ENCODE peak calls at places on chromosomes 7 and 10, in nine cellular contexts. One of them, this sample, is unnamed.
A peak's percentile ranks its signal among the peaks of the same experiment; 100 is the strongest.

GRCh38 chr10:106360870-106361269 is 803.6 kb downstream of the SORCS1 start:
- DNase-seq in A549: no peak
- DNase-seq in GM23338: no peak
- DNase-seq in kidney: no peak
- DNase-seq in spleen: no peak
- DNase-seq in BE2C: no peak
- DNase-seq in thoracic aorta: no peak
- DNase-seq in ascending aorta: no peak
- DNase-seq in neural progenitor cell: no peak
- DNase-seq in this sample: no peak

GRCh38 chr10:11162828-11163599 is 145.3 kb downstream of the CELF2 start:
- DNase-seq in A549: no peak
- DNase-seq in GM23338: no peak
- DNase-seq in kidney: no peak
- DNase-seq in spleen: peak; percentile 92
- DNase-seq in BE2C: no peak
- DNase-seq in thoracic aorta: no peak
- DNase-seq in ascending aorta: peak; percentile 84
- DNase-seq in neural progenitor cell: no peak
- DNase-seq in this sample: peak; percentile 80

GRCh38 chr7:17500718-17501117 is 202.3 kb downstream of the AHR start:
- DNase-seq in A549: no peak
- DNase-seq in GM23338: no peak
- DNase-seq in kidney: no peak
- DNase-seq in spleen: no peak
- DNase-seq in BE2C: no peak
- DNase-seq in thoracic aorta: no peak
- DNase-seq in ascending aorta: no peak
- DNase-seq in neural progenitor cell: no peak
- DNase-seq in this sample: no peak

GRCh38 chr7:1458676-1459511 is at the start of gene MICALL2:
- DNase-seq in A549: peak; percentile 95
- DNase-seq in GM23338: no peak
- DNase-seq in kidney: peak; percentile 96
- DNase-seq in spleen: peak; percentile 92
- DNase-seq in BE2C: peak; percentile 77
- DNase-seq in thoracic aorta: peak; percentile 57
- DNase-seq in ascending aorta: peak; percentile 95
- DNase-seq in neural progenitor cell: peak; percentile 55
- DNase-seq in this sample: peak; percentile 86

GRCh38 chr10:84095821-84096497 is 43.4 kb upstream of the GHITM start:
- DNase-seq in A549: no peak
- DNase-seq in GM23338: no peak
- DNase-seq in kidney: no peak
- DNase-seq in spleen: no peak
- DNase-seq in BE2C: peak; percentile 13
- DNase-seq in thoracic aorta: no peak
- DNase-seq in ascending aorta: no peak
- DNase-seq in neural progenitor cell: no peak
- DNase-seq in this sample: no peak

GRCh38 chr7:28381466-28381865 is 30.9 kb upstream of the CREB5 start:
- DNase-seq in A549: no peak
- DNase-seq in GM23338: no peak
- DNase-seq in kidney: no peak
- DNase-seq in spleen: no peak
- DNase-seq in BE2C: no peak
- DNase-seq in thoracic aorta: no peak
- DNase-seq in ascending aorta: no peak
- DNase-seq in neural progenitor cell: no peak
- DNase-seq in this sample: no peak

GRCh38 chr7:135994466-135995205 is 17.5 kb upstream of the MTPN start:
- DNase-seq in A549: no peak
- DNase-seq in GM23338: no peak
- DNase-seq in kidney: no peak
- DNase-seq in spleen: no peak
- DNase-seq in BE2C: no peak
- DNase-seq in thoracic aorta: no peak
- DNase-seq in ascending aorta: no peak
- DNase-seq in neural progenitor cell: no peak
- DNase-seq in this sample: no peak

GRCh38 chr7:140003913-140004382 is 58.8 kb downstream of the PARP12 start:
- DNase-seq in A549: peak; percentile 80
- DNase-seq in GM23338: peak; percentile 90
- DNase-seq in kidney: no peak
- DNase-seq in spleen: peak; percentile 41
- DNase-seq in BE2C: peak; percentile 51
- DNase-seq in thoracic aorta: no peak
- DNase-seq in ascending aorta: no peak
- DNase-seq in neural progenitor cell: peak; percentile 81
- DNase-seq in this sample: peak; percentile 25

GRCh38 chr7:4805110-4805978 is 29.9 kb downstream of the AP5Z1 start:
- DNase-seq in A549: no peak
- DNase-seq in GM23338: no peak
- DNase-seq in kidney: no peak
- DNase-seq in spleen: peak; percentile 74
- DNase-seq in BE2C: no peak
- DNase-seq in thoracic aorta: no peak
- DNase-seq in ascending aorta: no peak
- DNase-seq in neural progenitor cell: no peak
- DNase-seq in this sample: no peak

GRCh38 chr7:4805979-4806290 is 30.5 kb downstream of the AP5Z1 start:
- DNase-seq in A549: no peak
- DNase-seq in GM23338: no peak
- DNase-seq in kidney: no peak
- DNase-seq in spleen: no peak
- DNase-seq in BE2C: no peak
- DNase-seq in thoracic aorta: no peak
- DNase-seq in ascending aorta: no peak
- DNase-seq in neural progenitor cell: no peak
- DNase-seq in this sample: no peak

GRCh38 chr7:4800926-4801838 is 25.8 kb downstream of the AP5Z1 start:
- DNase-seq in A549: no peak
- DNase-seq in GM23338: no peak
- DNase-seq in kidney: no peak
- DNase-seq in spleen: no peak
- DNase-seq in BE2C: peak; percentile 10
- DNase-seq in thoracic aorta: no peak
- DNase-seq in ascending aorta: no peak
- DNase-seq in neural progenitor cell: no peak
- DNase-seq in this sample: no peak

GRCh38 chr7:4801839-4802231 is 26.4 kb downstream of the AP5Z1 start:
- DNase-seq in A549: no peak
- DNase-seq in GM23338: no peak
- DNase-seq in kidney: no peak
- DNase-seq in spleen: no peak
- DNase-seq in BE2C: peak; percentile 7
- DNase-seq in thoracic aorta: no peak
- DNase-seq in ascending aorta: no peak
- DNase-seq in neural progenitor cell: no peak
- DNase-seq in this sample: no peak

DNA sequence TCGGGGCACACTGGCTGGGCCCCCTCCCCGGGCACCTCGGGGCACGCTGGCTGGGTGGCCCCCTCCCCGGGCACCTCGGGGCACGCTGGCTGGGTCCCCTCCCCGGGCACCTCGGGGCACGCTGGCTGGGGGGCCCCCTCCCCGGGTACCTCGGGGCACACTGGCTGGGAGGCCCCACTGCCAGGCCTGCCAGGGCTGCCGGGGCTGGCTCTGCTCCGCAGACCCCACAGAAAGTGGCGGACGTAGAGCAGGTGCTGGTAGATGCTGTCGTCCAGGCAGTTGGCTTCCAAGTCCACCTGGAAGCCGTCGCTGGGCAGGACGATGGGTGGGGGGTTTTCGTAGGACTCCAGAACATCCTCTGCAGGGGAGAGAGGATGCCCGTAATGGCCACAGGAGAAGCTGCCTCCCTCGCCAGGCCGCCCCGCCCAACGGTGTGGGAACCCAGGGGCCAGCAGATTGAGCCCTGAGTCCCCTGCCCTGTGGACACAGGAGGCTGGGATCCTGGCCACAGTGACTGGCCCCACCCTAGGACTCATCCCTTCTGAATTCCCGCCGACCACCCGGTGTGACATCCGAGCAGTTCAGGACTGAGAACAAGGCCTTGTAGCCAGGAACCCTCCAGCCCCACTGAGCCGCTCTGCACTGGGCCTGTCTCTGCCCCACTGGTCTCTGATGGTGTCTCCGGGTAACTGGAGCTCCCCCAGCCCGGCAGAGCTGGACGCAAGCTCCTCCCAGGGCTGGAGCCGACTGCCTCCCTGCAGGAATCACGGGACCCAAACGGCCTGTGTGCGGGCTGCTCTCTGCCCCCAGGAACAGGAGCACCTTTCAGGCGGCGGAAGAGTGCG is 28.2 kb downstream of the AP5Z1 start:
- DNase-seq in A549: no peak
- DNase-seq in GM23338: peak; percentile 69
- DNase-seq in kidney: no peak
- DNase-seq in spleen: peak; percentile 57
- DNase-seq in BE2C: no peak
- DNase-seq in thoracic aorta: no peak
- DNase-seq in ascending aorta: no peak
- DNase-seq in neural progenitor cell: peak; percentile 50
- DNase-seq in this sample: no peak
- H3K4me3 ChIP-seq in A549: no peak overlapping the region
- H3K4me3 ChIP-seq in GM23338: no peak overlapping the region
- H3K4me3 ChIP-seq in kidney: no peak overlapping the region
- H3K4me3 ChIP-seq in spleen: no peak overlapping the region
- H3K4me3 ChIP-seq in BE2C: no peak overlapping the region
- H3K4me3 ChIP-seq in thoracic aorta: no peak overlapping the region
- H3K4me3 ChIP-seq in ascending aorta: no peak overlapping the region
- H3K4me3 ChIP-seq in neural progenitor cell: no peak overlapping the region
- H3K4me3 ChIP-seq in this sample: no peak overlapping the region

GRCh38 chr7:137690635-137691034 is 156.1 kb downstream of the DGKI start:
- DNase-seq in A549: no peak
- DNase-seq in GM23338: no peak
- DNase-seq in kidney: no peak
- DNase-seq in spleen: no peak
- DNase-seq in BE2C: no peak
- DNase-seq in thoracic aorta: no peak
- DNase-seq in ascending aorta: no peak
- DNase-seq in neural progenitor cell: no peak
- DNase-seq in this sample: no peak
- TF ChIP-seq CTCF in A549: no peak
- TF ChIP-seq CTCF in GM23338: peak; percentile 24
- TF ChIP-seq CTCF in kidney: no peak
- TF ChIP-seq CTCF in spleen: no peak
- TF ChIP-seq CTCF in BE2C: peak; percentile 18
- TF ChIP-seq CTCF in thoracic aorta: no peak
- TF ChIP-seq CTCF in ascending aorta: no peak
- TF ChIP-seq CTCF in neural progenitor cell: no peak
- TF ChIP-seq CTCF in this sample: no peak

GRCh38 chr7:81690251-81690650 is 79.6 kb downstream of the HGF start:
- DNase-seq in A549: no peak
- DNase-seq in GM23338: peak; percentile 79
- DNase-seq in kidney: no peak
- DNase-seq in spleen: no peak
- DNase-seq in BE2C: no peak
- DNase-seq in thoracic aorta: no peak
- DNase-seq in ascending aorta: no peak
- DNase-seq in neural progenitor cell: no peak
- DNase-seq in this sample: no peak

GRCh38 chr7:81690688-81691087 is 79.2 kb downstream of the HGF start:
- DNase-seq in A549: no peak
- DNase-seq in GM23338: no peak
- DNase-seq in kidney: no peak
- DNase-seq in spleen: no peak
- DNase-seq in BE2C: no peak
- DNase-seq in thoracic aorta: no peak
- DNase-seq in ascending aorta: no peak
- DNase-seq in neural progenitor cell: no peak
- DNase-seq in this sample: no peak

GRCh38 chr7:81691199-81691821 is 78.5 kb downstream of the HGF start:
- DNase-seq in A549: no peak
- DNase-seq in GM23338: no peak
- DNase-seq in kidney: no peak
- DNase-seq in spleen: no peak
- DNase-seq in BE2C: no peak
- DNase-seq in thoracic aorta: no peak
- DNase-seq in ascending aorta: no peak
- DNase-seq in neural progenitor cell: no peak
- DNase-seq in this sample: no peak

GRCh38 chr7:81687062-81687461 is 82.8 kb downstream of the HGF start:
- DNase-seq in A549: no peak
- DNase-seq in GM23338: no peak
- DNase-seq in kidney: no peak
- DNase-seq in spleen: no peak
- DNase-seq in BE2C: no peak
- DNase-seq in thoracic aorta: no peak
- DNase-seq in ascending aorta: no peak
- DNase-seq in neural progenitor cell: no peak
- DNase-seq in this sample: no peak

DNA sequence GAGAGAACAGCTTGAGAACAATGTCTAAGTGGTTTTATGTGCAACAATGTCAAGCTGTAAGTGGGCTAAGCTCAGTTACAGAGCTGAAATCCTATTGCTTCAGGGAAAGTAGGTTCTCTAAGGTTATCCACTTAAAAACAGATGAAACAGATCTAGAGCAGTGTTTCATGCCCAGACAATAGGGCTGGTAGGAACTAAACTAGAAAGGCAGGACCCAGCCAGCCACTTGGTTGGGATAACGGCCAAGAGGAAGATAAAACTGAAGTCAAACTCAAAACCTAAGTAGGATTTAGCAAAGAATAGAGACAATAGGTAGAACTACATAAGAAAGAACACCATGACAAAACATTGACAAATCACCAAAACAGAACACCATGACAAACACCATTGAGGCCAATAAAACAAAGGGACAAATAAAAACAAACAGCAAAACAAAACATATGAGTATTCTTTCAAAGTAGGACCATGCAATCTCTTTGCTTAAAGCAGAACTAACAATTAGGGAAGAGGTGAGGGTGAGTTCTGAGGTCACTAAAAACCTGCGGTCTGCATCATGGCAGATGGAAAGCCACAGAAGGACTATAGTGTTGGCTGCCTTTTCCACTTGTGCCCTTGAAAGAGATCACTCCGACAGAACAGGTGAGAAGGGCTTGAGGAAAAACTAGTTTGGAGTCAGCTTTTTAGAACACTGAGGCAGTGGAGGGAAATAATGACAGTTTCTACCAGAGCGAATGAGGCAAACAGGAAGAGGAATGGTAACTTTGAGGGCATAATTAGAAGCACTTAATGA is 81.0 kb downstream of the HGF start:
- DNase-seq in A549: no peak
- DNase-seq in GM23338: no peak
- DNase-seq in kidney: no peak
- DNase-seq in spleen: no peak
- DNase-seq in BE2C: no peak
- DNase-seq in thoracic aorta: no peak
- DNase-seq in ascending aorta: no peak
- DNase-seq in neural progenitor cell: peak; percentile 20
- DNase-seq in this sample: no peak
- H3K4me1 ChIP-seq in A549: peaks cover 36% of the 10 kb centered on the region
- H3K4me1 ChIP-seq in GM23338: peaks cover 35% of the 10 kb centered on the region
- H3K4me1 ChIP-seq in kidney: no peaks in the 10 kb centered on the region
- H3K4me1 ChIP-seq in spleen: no peaks in the 10 kb centered on the region
- H3K4me1 ChIP-seq in BE2C: peaks cover 32% of the 10 kb centered on the region
- H3K4me1 ChIP-seq in thoracic aorta: peaks cover 10% of the 10 kb centered on the region
- H3K4me1 ChIP-seq in ascending aorta: no peaks in the 10 kb centered on the region
- H3K4me1 ChIP-seq in neural progenitor cell: peaks cover 24% of the 10 kb centered on the region
- H3K4me1 ChIP-seq in this sample: no peaks in the 10 kb centered on the region

GRCh38 chr10:3046210-3046779 is 21.1 kb upstream of the PFKP start:
- DNase-seq in A549: no peak
- DNase-seq in GM23338: no peak
- DNase-seq in kidney: no peak
- DNase-seq in spleen: no peak
- DNase-seq in BE2C: no peak
- DNase-seq in thoracic aorta: no peak
- DNase-seq in ascending aorta: no peak
- DNase-seq in neural progenitor cell: no peak
- DNase-seq in this sample: no peak
- H3K4me3 ChIP-seq in A549: no peak overlapping the region
- H3K4me3 ChIP-seq in GM23338: no peak overlapping the region
- H3K4me3 ChIP-seq in kidney: no peak overlapping the region
- H3K4me3 ChIP-seq in spleen: no peak overlapping the region
- H3K4me3 ChIP-seq in BE2C: no peak overlapping the region
- H3K4me3 ChIP-seq in thoracic aorta: no peak overlapping the region
- H3K4me3 ChIP-seq in ascending aorta: peak overlapping the region; percentile 39
- H3K4me3 ChIP-seq in neural progenitor cell: no peak overlapping the region
- H3K4me3 ChIP-seq in this sample: no peak overlapping the region